ENCODE peak calls at places on chromosome 4, in ten cellular contexts. One of them, this sample, is unnamed.

GRCh38 chr4:177728361-177729152 is 286.3 kb upstream of the AGA start:
- DNase-seq in upper lobe of right lung: no peak
- DNase-seq in H1: no peak
- DNase-seq in heart left ventricle: no peak
- DNase-seq in Caco-2: peak; percentile 51
- DNase-seq in small intestine: peak; percentile 9
- DNase-seq in cardiac muscle cell: no peak
- DNase-seq in aorta: no peak
- DNase-seq in brain microvascular endothelial cell: no peak
- DNase-seq in bronchial epithelial cell: peak; percentile 80
- DNase-seq in this sample: peak; percentile 22

GRCh38 chr4:6475492-6476020 is 3.1 kb upstream of the PPP2R2C start:
- DNase-seq in upper lobe of right lung: no peak
- DNase-seq in small intestine: no peak
- DNase-seq in heart left ventricle: no peak
- DNase-seq in H1: peak; percentile 30
- DNase-seq in cardiac muscle cell: no peak
- DNase-seq in aorta: no peak
- DNase-seq in Caco-2: no peak
- DNase-seq in bronchial epithelial cell: no peak
- DNase-seq in brain microvascular endothelial cell: no peak
- DNase-seq in this sample: no peak

GRCh38 chr4:675980-676870 is 1.9 kb downstream of the MYL5 start:
- DNase-seq in aorta: no peak
- DNase-seq in small intestine: no peak
- DNase-seq in heart left ventricle: no peak
- DNase-seq in bronchial epithelial cell: no peak
- DNase-seq in cardiac muscle cell: no peak
- DNase-seq in H1: no peak
- DNase-seq in Caco-2: no peak
- DNase-seq in upper lobe of right lung: no peak
- DNase-seq in brain microvascular endothelial cell: no peak
- DNase-seq in this sample: no peak

GRCh38 chr4:118557298-118557851 is 127.8 kb upstream of the METTL14 start:
- DNase-seq in brain microvascular endothelial cell: peak; percentile 66
- DNase-seq in cardiac muscle cell: no peak
- DNase-seq in bronchial epithelial cell: peak; percentile 67
- DNase-seq in heart left ventricle: no peak
- DNase-seq in aorta: no peak
- DNase-seq in Caco-2: no peak
- DNase-seq in H1: no peak
- DNase-seq in small intestine: no peak
- DNase-seq in upper lobe of right lung: no peak
- DNase-seq in this sample: peak; percentile 23

GRCh38 chr4:48041535-48042137 is 25.1 kb downstream of the NIPAL1 start:
- DNase-seq in heart left ventricle: no peak
- DNase-seq in upper lobe of right lung: no peak
- DNase-seq in brain microvascular endothelial cell: no peak
- DNase-seq in aorta: no peak
- DNase-seq in H1: no peak
- DNase-seq in Caco-2: no peak
- DNase-seq in small intestine: no peak
- DNase-seq in cardiac muscle cell: no peak
- DNase-seq in bronchial epithelial cell: no peak
- DNase-seq in this sample: no peak

GRCh38 chr4:114464873-114465272 is 133.7 kb upstream of the UGT8 start:
- DNase-seq in H1: no peak
- DNase-seq in cardiac muscle cell: no peak
- DNase-seq in upper lobe of right lung: no peak
- DNase-seq in heart left ventricle: no peak
- DNase-seq in small intestine: peak; percentile 29
- DNase-seq in brain microvascular endothelial cell: no peak
- DNase-seq in Caco-2: no peak
- DNase-seq in aorta: no peak
- DNase-seq in bronchial epithelial cell: no peak
- DNase-seq in this sample: no peak

GRCh38 chr4:140326395-140326993 is 47.0 kb upstream of the SCOC start:
- DNase-seq in upper lobe of right lung: no peak
- DNase-seq in aorta: no peak
- DNase-seq in bronchial epithelial cell: peak; percentile 46
- DNase-seq in cardiac muscle cell: peak; percentile 66
- DNase-seq in small intestine: peak; percentile 20
- DNase-seq in H1: no peak
- DNase-seq in Caco-2: no peak
- DNase-seq in brain microvascular endothelial cell: peak; percentile 61
- DNase-seq in heart left ventricle: peak; percentile 22
- DNase-seq in this sample: no peak

GRCh38 chr4:85127653-85128052 is 161.2 kb upstream of the WDFY3 start:
- DNase-seq in Caco-2: peak; percentile 34
- DNase-seq in bronchial epithelial cell: peak; percentile 35
- DNase-seq in brain microvascular endothelial cell: no peak
- DNase-seq in upper lobe of right lung: no peak
- DNase-seq in heart left ventricle: no peak
- DNase-seq in aorta: no peak
- DNase-seq in H1: peak; percentile 62
- DNase-seq in cardiac muscle cell: peak; percentile 56
- DNase-seq in small intestine: no peak
- DNase-seq in this sample: peak; percentile 19

GRCh38 chr4:70993181-70994068 is at the start of gene DCK:
- DNase-seq in Caco-2: peak; percentile 93
- DNase-seq in bronchial epithelial cell: peak; percentile 69
- DNase-seq in brain microvascular endothelial cell: peak; percentile 66
- DNase-seq in H1: peak; percentile 91
- DNase-seq in small intestine: peak; percentile 94
- DNase-seq in cardiac muscle cell: peak; percentile 93
- DNase-seq in aorta: peak; percentile 97
- DNase-seq in upper lobe of right lung: peak; percentile 97
- DNase-seq in heart left ventricle: peak; percentile 92
- DNase-seq in this sample: peak; percentile 89

GRCh38 chr4:70994069-70994366 is 569 bp downstream of the DCK start:
- DNase-seq in upper lobe of right lung: no peak
- DNase-seq in Caco-2: no peak
- DNase-seq in heart left ventricle: no peak
- DNase-seq in brain microvascular endothelial cell: no peak
- DNase-seq in H1: no peak
- DNase-seq in cardiac muscle cell: no peak
- DNase-seq in small intestine: no peak
- DNase-seq in aorta: no peak
- DNase-seq in bronchial epithelial cell: peak; percentile 5
- DNase-seq in this sample: no peak

GRCh38 chr4:70994387-70995099 is 1.1 kb downstream of the DCK start:
- DNase-seq in upper lobe of right lung: no peak
- DNase-seq in heart left ventricle: no peak
- DNase-seq in brain microvascular endothelial cell: no peak
- DNase-seq in cardiac muscle cell: no peak
- DNase-seq in small intestine: no peak
- DNase-seq in H1: no peak
- DNase-seq in bronchial epithelial cell: no peak
- DNase-seq in Caco-2: no peak
- DNase-seq in aorta: no peak
- DNase-seq in this sample: no peak

GRCh38 chr4:70996014-70996353 is 2.5 kb downstream of the DCK start:
- DNase-seq in aorta: no peak
- DNase-seq in small intestine: no peak
- DNase-seq in heart left ventricle: no peak
- DNase-seq in brain microvascular endothelial cell: no peak
- DNase-seq in cardiac muscle cell: no peak
- DNase-seq in bronchial epithelial cell: no peak
- DNase-seq in Caco-2: no peak
- DNase-seq in upper lobe of right lung: no peak
- DNase-seq in H1: no peak
- DNase-seq in this sample: no peak

DNA sequence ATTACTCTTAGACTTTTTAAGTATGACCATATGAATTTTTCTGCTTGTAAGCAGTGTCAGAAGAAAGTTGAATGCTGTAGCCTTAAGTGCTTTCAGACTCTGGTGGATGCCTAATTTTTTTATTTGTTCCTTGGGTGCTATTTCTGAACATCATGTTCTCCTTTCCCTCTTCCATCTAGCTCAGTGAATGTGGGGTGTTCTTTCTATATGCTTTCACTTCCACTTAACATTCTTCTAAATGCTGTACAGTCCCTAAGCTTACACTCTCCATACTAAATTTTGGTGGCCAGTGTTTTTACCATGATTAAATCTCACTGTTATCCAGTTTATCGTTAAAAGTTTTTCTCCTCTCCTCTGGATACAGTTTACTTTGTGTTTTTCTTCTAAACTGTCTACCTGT is 3.6 kb downstream of the DCK start:
- DNase-seq in heart left ventricle: no peak
- DNase-seq in brain microvascular endothelial cell: no peak
- DNase-seq in upper lobe of right lung: no peak
- DNase-seq in cardiac muscle cell: no peak
- DNase-seq in small intestine: no peak
- DNase-seq in H1: no peak
- DNase-seq in Caco-2: no peak
- DNase-seq in bronchial epithelial cell: no peak
- DNase-seq in aorta: no peak
- DNase-seq in this sample: no peak
- H3K4me3 ChIP-seq in heart left ventricle: no peak overlapping the region
- H3K4me3 ChIP-seq in brain microvascular endothelial cell: no peak overlapping the region
- H3K4me3 ChIP-seq in upper lobe of right lung: no peak overlapping the region
- H3K4me3 ChIP-seq in cardiac muscle cell: no peak overlapping the region
- H3K4me3 ChIP-seq in small intestine: no peak overlapping the region
- H3K4me3 ChIP-seq in H1: no peak overlapping the region
- H3K4me3 ChIP-seq in Caco-2: no peak overlapping the region
- H3K4me3 ChIP-seq in bronchial epithelial cell: no peak overlapping the region
- H3K4me3 ChIP-seq in aorta: no peak overlapping the region
- H3K4me3 ChIP-seq in this sample: no peak overlapping the region

GRCh38 chr4:16082038-16082423 is 1.8 kb downstream of the PROM1 start:
- DNase-seq in small intestine: no peak
- DNase-seq in aorta: no peak
- DNase-seq in H1: no peak
- DNase-seq in bronchial epithelial cell: no peak
- DNase-seq in heart left ventricle: no peak
- DNase-seq in Caco-2: no peak
- DNase-seq in cardiac muscle cell: no peak
- DNase-seq in upper lobe of right lung: no peak
- DNase-seq in brain microvascular endothelial cell: no peak
- DNase-seq in this sample: no peak

GRCh38 chr4:16079046-16079445 is 4.8 kb downstream of the PROM1 start:
- DNase-seq in brain microvascular endothelial cell: no peak
- DNase-seq in bronchial epithelial cell: peak; percentile 45
- DNase-seq in heart left ventricle: no peak
- DNase-seq in aorta: no peak
- DNase-seq in upper lobe of right lung: no peak
- DNase-seq in cardiac muscle cell: no peak
- DNase-seq in Caco-2: no peak
- DNase-seq in small intestine: no peak
- DNase-seq in H1: no peak
- DNase-seq in this sample: no peak

GRCh38 chr4:16083217-16084191 is at the start of gene PROM1:
- DNase-seq in brain microvascular endothelial cell: no peak
- DNase-seq in heart left ventricle: peak; percentile 13
- DNase-seq in Caco-2: peak; percentile 85
- DNase-seq in upper lobe of right lung: peak; percentile 65
- DNase-seq in small intestine: peak; percentile 29
- DNase-seq in cardiac muscle cell: peak; percentile 61
- DNase-seq in H1: peak; percentile 76
- DNase-seq in aorta: peak; percentile 77
- DNase-seq in bronchial epithelial cell: no peak
- DNase-seq in this sample: peak; percentile 3

GRCh38 chr4:16085822-16086221 is 2.0 kb upstream of the PROM1 start:
- DNase-seq in aorta: no peak
- DNase-seq in small intestine: no peak
- DNase-seq in heart left ventricle: no peak
- DNase-seq in bronchial epithelial cell: no peak
- DNase-seq in Caco-2: no peak
- DNase-seq in cardiac muscle cell: no peak
- DNase-seq in brain microvascular endothelial cell: no peak
- DNase-seq in upper lobe of right lung: no peak
- DNase-seq in H1: no peak
- DNase-seq in this sample: no peak

DNA sequence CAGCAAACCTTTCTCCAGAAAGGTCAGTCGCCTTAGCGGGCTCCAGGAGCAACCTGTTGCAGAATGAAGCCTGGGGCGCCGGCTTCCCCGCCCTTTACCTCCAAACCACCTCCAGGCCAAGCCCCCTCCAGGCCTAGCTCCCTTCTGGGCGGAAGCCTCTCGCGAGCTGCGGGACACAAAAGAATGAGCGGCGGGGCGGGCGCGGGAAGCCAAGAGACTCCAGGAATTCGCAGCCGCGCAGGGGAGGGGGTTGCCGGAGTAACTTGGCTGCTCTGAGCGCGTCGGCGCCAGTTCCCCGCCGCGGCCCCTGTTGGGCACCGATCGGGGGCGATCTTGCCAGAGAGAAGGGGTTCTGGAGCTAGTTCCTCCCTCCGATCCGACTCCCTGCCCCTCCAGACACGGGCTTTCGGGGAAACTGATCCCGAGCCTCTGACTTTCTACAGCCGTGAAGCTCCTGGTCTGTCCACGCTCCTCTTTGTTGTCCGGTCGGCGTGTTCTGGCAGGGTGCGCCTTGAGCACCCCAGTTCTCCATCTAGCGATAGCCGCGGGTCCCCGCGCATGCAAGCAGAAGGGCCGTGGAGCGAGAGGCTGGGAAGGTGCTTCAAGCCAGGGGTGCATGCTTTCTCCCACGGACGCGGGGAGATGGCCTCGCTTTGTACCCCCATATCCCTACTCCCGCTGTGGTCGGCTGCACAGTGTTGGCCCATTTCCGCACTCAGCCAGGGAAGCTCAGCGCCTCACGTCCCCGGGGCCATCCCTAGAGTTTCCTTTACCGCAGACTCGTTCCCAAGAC is 1.2 kb downstream of the PROM1 start:
- DNase-seq in bronchial epithelial cell: no peak
- DNase-seq in H1: peak; percentile 88
- DNase-seq in Caco-2: peak; percentile 81
- DNase-seq in small intestine: peak; percentile 13
- DNase-seq in cardiac muscle cell: peak; percentile 88
- DNase-seq in aorta: peak; percentile 81
- DNase-seq in brain microvascular endothelial cell: no peak
- DNase-seq in heart left ventricle: peak; percentile 18
- DNase-seq in upper lobe of right lung: peak; percentile 71
- DNase-seq in this sample: peak; percentile 31
- H3K27me3 ChIP-seq in bronchial epithelial cell: peaks cover 34% of the 10 kb centered on the region
- H3K27me3 ChIP-seq in H1: peaks cover 10% of the 10 kb centered on the region
- H3K27me3 ChIP-seq in Caco-2: no peaks in the 10 kb centered on the region
- H3K27me3 ChIP-seq in small intestine: peaks cover 20% of the 10 kb centered on the region
- H3K27me3 ChIP-seq in cardiac muscle cell: peaks cover 50% of the 10 kb centered on the region
- H3K27me3 ChIP-seq in aorta: peaks cover 1% of the 10 kb centered on the region
- H3K27me3 ChIP-seq in brain microvascular endothelial cell: peaks cover 45% of the 10 kb centered on the region
- H3K27me3 ChIP-seq in heart left ventricle: peaks cover 25% of the 10 kb centered on the region
- H3K27me3 ChIP-seq in upper lobe of right lung: peaks cover 55% of the 10 kb centered on the region
- H3K27me3 ChIP-seq in this sample: peaks cover 36% of the 10 kb centered on the region

GRCh38 chr4:17624821-17625220 is 10.4 kb downstream of the MED28 start:
- DNase-seq in small intestine: no peak
- DNase-seq in H1: no peak
- DNase-seq in heart left ventricle: no peak
- DNase-seq in Caco-2: no peak
- DNase-seq in upper lobe of right lung: no peak
- DNase-seq in cardiac muscle cell: no peak
- DNase-seq in brain microvascular endothelial cell: no peak
- DNase-seq in bronchial epithelial cell: no peak
- DNase-seq in aorta: no peak
- DNase-seq in this sample: no peak
- H3K36me3 ChIP-seq in small intestine: peaks cover 38% of the 10 kb centered on the region
- H3K36me3 ChIP-seq in H1: peaks cover 92% of the 10 kb centered on the region
- H3K36me3 ChIP-seq in heart left ventricle: peaks cover 92% of the 10 kb centered on the region
- H3K36me3 ChIP-seq in Caco-2: peaks cover 3% of the 10 kb centered on the region
- H3K36me3 ChIP-seq in upper lobe of right lung: peaks cover 99% of the 10 kb centered on the region
- H3K36me3 ChIP-seq in cardiac muscle cell: peaks cover 64% of the 10 kb centered on the region
- H3K36me3 ChIP-seq in brain microvascular endothelial cell: peaks cover 91% of the 10 kb centered on the region
- H3K36me3 ChIP-seq in bronchial epithelial cell: peaks cover 28% of the 10 kb centered on the region
- H3K36me3 ChIP-seq in aorta: peaks cover 18% of the 10 kb centered on the region
- H3K36me3 ChIP-seq in this sample: peaks cover 34% of the 10 kb centered on the region

GRCh38 chr4:129094347-129094746 is 1.0 kb upstream of the SCLT1 start:
- DNase-seq in bronchial epithelial cell: no peak
- DNase-seq in cardiac muscle cell: no peak
- DNase-seq in aorta: no peak
- DNase-seq in H1: no peak
- DNase-seq in Caco-2: no peak
- DNase-seq in small intestine: no peak
- DNase-seq in upper lobe of right lung: no peak
- DNase-seq in heart left ventricle: no peak
- DNase-seq in brain microvascular endothelial cell: no peak
- DNase-seq in this sample: no peak
- H3K4me3 ChIP-seq in bronchial epithelial cell: no peak overlapping the region
- H3K4me3 ChIP-seq in cardiac muscle cell: peak overlapping the region; percentile 62
- H3K4me3 ChIP-seq in aorta: no peak overlapping the region
- H3K4me3 ChIP-seq in H1: no peak overlapping the region
- H3K4me3 ChIP-seq in Caco-2: no peak overlapping the region
- H3K4me3 ChIP-seq in small intestine: no peak overlapping the region
- H3K4me3 ChIP-seq in upper lobe of right lung: peak overlapping the region; percentile 74
- H3K4me3 ChIP-seq in heart left ventricle: peak overlapping the region; percentile 77
- H3K4me3 ChIP-seq in brain microvascular endothelial cell: no peak overlapping the region
- H3K4me3 ChIP-seq in this sample: peak overlapping the region; percentile 74